ENCODE peak calls at places on chromosomes 6 and 20, in seven cellular contexts. G is MM.1S, N is GM23338, W is GM23248, S is SK-N-SH, O is HCT116, V is hepatocyte. U is an unnamed sample.

GRCh38 chr20:41616228-41616627 is 1.9 kb downstream of the CHD6 start:
- DNase-seq in G (no peak), W (peak; percentile 67), N (no peak), S (no peak), V (no peak), O (no peak), U (no peak)

GRCh38 chr6:168908887-168909286 is 344.8 kb downstream of the THBS2 start:
- DNase-seq in V (no peak), S (no peak), O (no peak), G (no peak), N (no peak), W (peak; percentile 94), U (no peak)

GRCh38 chr6:44806656-44807055 is 419.1 kb downstream of the CDC5L start:
- DNase-seq in N (no peak), S (no peak), W (peak; percentile 3), G (no peak), V (no peak), O (no peak), U (no peak)

GRCh38 chr20:61594198-61594597 is 342.1 kb downstream of the CDH4 start:
- DNase-seq in W (no peak), O (no peak), V (no peak), S (no peak), N (no peak), G (no peak), U (no peak)

GRCh38 chr6:97175806-97176205 is 107.2 kb downstream of the MMS22L start:
- DNase-seq in O (no peak), W (no peak), N (no peak), S (no peak), V (no peak), G (no peak), U (no peak)

GRCh38 chr6:46954819-46955520 is 33.2 kb upstream of the ADGRF5 start:
- DNase-seq in G (no peak), S (no peak), V (no peak), W (no peak), O (no peak), N (peak; percentile 24), U (no peak)

GRCh38 chr20:36688630-36689029 is 42.6 kb upstream of the SLA2 start:
- DNase-seq in W (no peak), O (no peak), V (no peak), N (no peak), G (no peak), S (no peak), U (no peak)

GRCh38 chr6:89745728-89746127 is 73.9 kb downstream of the MDN1 start:
- DNase-seq in G (no peak), S (no peak), V (no peak), W (no peak), O (no peak), N (no peak), U (no peak)

GRCh38 chr6:12911387-12911960 is 194.9 kb downstream of the PHACTR1 start:
- DNase-seq in O (no peak), W (peak; percentile 68), V (peak; percentile 50), N (peak; percentile 48), S (peak; percentile 46), G (peak; percentile 48), U (peak; percentile 28)

GRCh38 chr20:25100914-25101313 is 19.0 kb upstream of the VSX1 start:
- DNase-seq in G (no peak), N (no peak), W (no peak), O (no peak), S (no peak), V (no peak), U (no peak)

GRCh38 chr6:142913511-142914047 is 31.4 kb downstream of the HIVEP2 start:
- DNase-seq in O (no peak), W (no peak), V (no peak), G (peak; percentile 62), N (no peak), S (no peak), U (peak; percentile 88)

GRCh38 chr6:103183831-103184411 is 1675.8 kb downstream of the HACE1 start:
- DNase-seq in W (no peak), O (no peak), N (peak; percentile 32), G (no peak), V (no peak), S (no peak), U (no peak)

GRCh38 chr20:3003416-3003815 is 40.0 kb upstream of the GNRH2 start:
- DNase-seq in S (no peak), G (no peak), V (no peak), N (no peak), O (no peak), W (no peak), U (no peak)

GRCh38 chr6:91082311-91082803 is 495.5 kb upstream of the MAP3K7 start:
- DNase-seq in S (no peak), W (no peak), O (no peak), N (peak; percentile 41), V (no peak), G (no peak), U (no peak)

GRCh38 chr20:59441860-59442810 is 141.7 kb downstream of the EDN3 start:
- DNase-seq in O (no peak), N (no peak), W (no peak), V (no peak), G (no peak), S (peak; percentile 44), U (no peak)

GRCh38 chr6:108942556-108943492 is 94.6 kb downstream of the ARMC2 start:
- DNase-seq in V (no peak), W (no peak), G (peak; percentile 56), O (no peak), S (peak; percentile 51), N (no peak), U (peak; percentile 57)

GRCh38 chr6:53233309-53233708 is 84.7 kb upstream of the GCM1 start:
- DNase-seq in V (no peak), N (no peak), S (no peak), O (no peak), W (no peak), G (no peak), U (no peak)

DNA sequence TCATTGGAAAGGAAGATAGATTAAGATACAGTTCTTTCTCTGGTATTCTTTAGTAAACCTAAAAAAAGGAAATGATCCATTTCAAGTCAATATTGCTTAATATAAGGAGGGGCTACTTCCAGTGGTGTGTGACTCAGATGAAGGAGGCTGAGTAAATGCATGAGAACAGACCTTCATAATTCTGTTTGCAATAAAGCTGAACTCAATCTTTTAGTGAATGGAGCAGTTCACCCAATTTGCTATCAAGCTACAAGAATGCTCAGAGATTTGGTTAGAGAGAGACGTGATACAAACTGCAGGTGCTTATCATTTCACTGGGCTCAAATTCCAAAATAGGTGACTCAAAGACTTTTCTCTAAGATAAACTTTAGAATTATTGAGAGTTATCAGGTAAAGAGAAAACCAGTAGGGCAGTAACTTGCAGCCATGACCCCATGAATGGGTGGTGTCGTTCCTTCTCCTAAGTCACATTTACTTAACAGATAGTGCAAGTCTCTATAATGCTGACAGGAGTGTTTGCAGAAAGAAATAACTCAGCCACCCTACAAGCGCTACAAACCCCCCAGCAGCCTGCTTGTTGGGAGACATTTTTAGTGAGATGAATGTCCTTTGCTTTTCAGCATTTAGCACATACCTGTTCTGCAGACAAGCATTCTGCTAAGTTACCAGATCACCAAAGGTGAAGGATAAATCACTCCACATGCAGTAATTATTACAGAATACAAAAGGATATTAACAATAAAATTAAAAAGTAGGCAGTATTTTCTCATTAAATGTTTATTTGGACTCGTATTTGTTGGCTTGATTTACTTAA is 16.4 kb upstream of the BLOC1S5 start:
- DNase-seq in W (peak; percentile 90), O (no peak), N (no peak), S (no peak), V (peak; percentile 24), G (no peak), U (no peak)
- TF ChIP-seq EZH2phosphoT487 in W (no peak), O (no peak), N (no peak), S (no peak), V (no peak), G (no peak), U (no peak)

GRCh38 chr20:50913976-50914375 is 17.3 kb downstream of the ADNP start:
- DNase-seq in S (no peak), O (no peak), G (no peak), W (peak; percentile 80), N (no peak), V (no peak), U (no peak)
- H4K20me1 ChIP-seq in S (peaks cover 100% of the 10 kb centered on the region), O (peaks cover 62% of the 10 kb centered on the region), G (peaks cover 93% of the 10 kb centered on the region), W (peaks cover 31% of the 10 kb centered on the region), N (peaks cover 97% of the 10 kb centered on the region), V (peaks cover 98% of the 10 kb centered on the region), U (peaks cover 83% of the 10 kb centered on the region)

GRCh38 chr20:54023406-54023805 is 47.0 kb downstream of the BCAS1 start:
- DNase-seq in W (no peak), O (no peak), S (no peak), N (no peak), V (no peak), G (no peak), U (no peak)

GRCh38 chr20:54026300-54027064 is 43.9 kb downstream of the BCAS1 start:
- DNase-seq in O (no peak), W (no peak), V (no peak), S (no peak), G (no peak), N (no peak), U (no peak)

GRCh38 chr20:54028276-54029011 is 42.0 kb downstream of the BCAS1 start:
- DNase-seq in O (no peak), V (no peak), G (no peak), N (no peak), W (no peak), S (no peak), U (no peak)

GRCh38 chr20:54027704-54028103 is 42.7 kb downstream of the BCAS1 start:
- DNase-seq in W (no peak), N (no peak), G (no peak), V (no peak), S (no peak), O (no peak), U (no peak)

DNA sequence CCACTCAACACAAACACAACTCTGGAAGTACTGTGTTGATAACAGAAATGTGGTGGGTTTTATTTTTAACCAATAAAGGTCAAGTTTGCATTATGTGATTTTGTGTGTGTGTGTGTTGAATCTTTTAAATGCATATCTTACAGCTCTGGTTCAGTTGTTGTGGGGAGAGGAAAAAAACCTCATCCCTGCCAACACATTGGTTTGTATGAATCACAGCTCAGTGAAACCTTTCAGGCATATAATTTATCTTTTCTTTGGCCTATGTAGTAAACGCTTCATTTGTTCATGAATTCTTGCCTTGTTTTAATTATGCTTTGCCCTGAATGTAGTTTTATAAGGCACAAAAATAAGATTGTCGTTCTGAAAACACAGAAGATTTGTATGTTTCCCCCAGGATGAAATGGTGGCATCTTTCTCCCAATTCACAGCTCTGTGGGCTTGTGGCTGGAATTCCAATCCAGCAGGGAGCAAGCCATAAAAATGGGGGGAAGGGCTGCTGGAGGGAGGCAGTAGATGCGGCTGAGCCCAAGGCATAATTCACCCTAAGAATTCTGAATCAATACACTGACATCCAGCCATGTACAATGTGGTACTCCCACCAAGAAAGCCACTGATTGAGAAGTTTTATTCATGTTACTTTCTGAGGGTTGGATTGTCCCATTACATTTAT is 45.1 kb downstream of the BCAS1 start:
- DNase-seq in O (no peak), G (no peak), W (peak; percentile 77), S (no peak), N (peak; percentile 11), V (no peak), U (no peak)
- H3K36me3 ChIP-seq in O (no peaks in the 10 kb centered on the region), G (no peaks in the 10 kb centered on the region), W (no peaks in the 10 kb centered on the region), S (no peaks in the 10 kb centered on the region), N (no peaks in the 10 kb centered on the region), V (no peaks in the 10 kb centered on the region), U (no peaks in the 10 kb centered on the region)

GRCh38 chr6:14676084-14676483 is 558.5 kb downstream of the CD83 start:
- DNase-seq in W (peak; percentile 77), S (no peak), V (no peak), N (no peak), O (no peak), G (no peak), U (no peak)
- TF ChIP-seq EZH2phosphoT487 in W (no peak), S (no peak), V (no peak), N (no peak), O (no peak), G (no peak), U (no peak)